ENCODE peak calls at places on chromosomes 16 and 17, in five cellular contexts. N, C, W, J and M are unnamed samples.

GRCh38 chr17:57551321-57552079 is 193.6 kb downstream of the CCDC182 start:
- DNase-seq in W (no peak), J (peak), C (peak), N (no peak), M (no peak)

GRCh38 chr16:23403547-23403946 is 49.4 kb downstream of the COG7 start:
- DNase-seq in W (no peak), C (no peak), J (peak), N (no peak), M (no peak)

GRCh38 chr17:3506054-3506453 is 30.3 kb downstream of the ASPA start:
- DNase-seq in W (no peak), J (no peak), N (no peak), C (no peak), M (no peak)

GRCh38 chr17:47810200-47810821 is 11.3 kb downstream of the OSBPL7 start:
- DNase-seq in J (peak), C (no peak), W (no peak), N (no peak), M (peak)

GRCh38 chr16:4694664-4695451 is 1.5 kb downstream of the NUDT16L1 start:
- DNase-seq in W (peak), N (no peak), C (no peak), J (peak), M (peak)

GRCh38 chr16:50634947-50635346 is 46.2 kb downstream of the SNX20 start:
- DNase-seq in C (no peak), W (no peak), J (no peak), N (no peak), M (no peak)

GRCh38 chr16:85735225-85735722 is 15.6 kb downstream of the C16orf74 start:
- DNase-seq in W (no peak), J (peak), N (no peak), C (peak), M (no peak)

GRCh38 chr16:75566040-75566888 is at the start of gene GABARAPL2:
- DNase-seq in C (peak), J (peak), W (peak), N (peak), M (peak)

GRCh38 chr17:68344701-68345136 is 53.4 kb downstream of the ARSG start:
- DNase-seq in J (no peak), C (no peak), N (no peak), W (no peak), M (no peak)

GRCh38 chr17:83086197-83086880 is 6.9 kb downstream of the METRNL start:
- DNase-seq in N (no peak), C (no peak), J (no peak), W (no peak), M (no peak)

GRCh38 chr16:66950437-66950836 is 10.6 kb upstream of the CES3 start:
- DNase-seq in C (peak), J (no peak), W (no peak), N (no peak), M (no peak)

GRCh38 chr17:13362341-13363122 is 239.2 kb downstream of the HS3ST3A1 start:
- DNase-seq in N (no peak), W (no peak), C (no peak), J (no peak), M (no peak)

GRCh38 chr17:50080827-50081226 is 14.3 kb upstream of the PDK2 start:
- DNase-seq in W (no peak), N (no peak), C (no peak), J (no peak), M (peak)

GRCh38 chr17:4980644-4981216 is 6.7 kb downstream of the CAMTA2 start:
- DNase-seq in W (peak), N (peak), C (peak), J (no peak), M (no peak)

GRCh38 chr16:200388-200787 is 20.1 kb downstream of the HBQ1 start:
- DNase-seq in C (no peak), W (no peak), J (no peak), N (no peak), M (no peak)

GRCh38 chr17:40992666-40993065 is 1.3 kb downstream of the KRTAP3-3 start:
- DNase-seq in J (no peak), W (no peak), C (no peak), N (no peak), M (no peak)

GRCh38 chr16:70151391-70151790 is 22.2 kb upstream of the CLEC18C start:
- DNase-seq in W (no peak), C (peak), J (no peak), N (no peak), M (peak)

GRCh38 chr16:600781-601180 is 10.9 kb downstream of the RAB40C start:
- DNase-seq in W (peak), J (no peak), N (no peak), C (no peak), M (no peak)

GRCh38 chr16:68214726-68215125 is 21.2 kb downstream of the ESRP2 start:
- DNase-seq in N (no peak), C (no peak), J (no peak), W (no peak), M (no peak)

GRCh38 chr17:80791758-80792284 is 199.8 kb upstream of the CHMP6 start:
- DNase-seq in C (no peak), W (no peak), N (no peak), J (no peak), M (peak)

GRCh38 chr17:16938496-16939270 is 33.2 kb downstream of the TNFRSF13B start:
- DNase-seq in N (no peak), C (no peak), W (no peak), J (no peak), M (peak)

GRCh38 chr17:31461227-31461810 is 69.8 kb downstream of the RAB11FIP4 start:
- DNase-seq in W (no peak), N (no peak), C (no peak), J (no peak), M (no peak)